ENCODE peak calls at places on chromosomes 1 and 21, in eight cellular contexts. One of them, this sample, is unnamed.

GRCh38 chr1:235854347-235854746 is 12.4 kb downstream of the LYST start:
- DNase-seq in heart left ventricle: no peak
- DNase-seq in fibroblast of mammary gland: no peak
- DNase-seq in left ventricle myocardium inferior: no peak
- DNase-seq in HFF-Myc: no peak
- DNase-seq in adrenal gland: no peak
- DNase-seq in heart right ventricle: no peak
- DNase-seq in A549: no peak
- DNase-seq in this sample: no peak

GRCh38 chr1:209241481-209241880 is 342.0 kb upstream of the CAMK1G start:
- DNase-seq in heart left ventricle: no peak
- DNase-seq in fibroblast of mammary gland: peak
- DNase-seq in left ventricle myocardium inferior: no peak
- DNase-seq in HFF-Myc: no peak
- DNase-seq in adrenal gland: no peak
- DNase-seq in heart right ventricle: no peak
- DNase-seq in A549: no peak
- DNase-seq in this sample: no peak

GRCh38 chr1:53688703-53689102 is 50.3 kb downstream of the GLIS1 start:
- DNase-seq in heart left ventricle: no peak
- DNase-seq in fibroblast of mammary gland: no peak
- DNase-seq in left ventricle myocardium inferior: no peak
- DNase-seq in HFF-Myc: no peak
- DNase-seq in adrenal gland: no peak
- DNase-seq in heart right ventricle: no peak
- DNase-seq in A549: peak
- DNase-seq in this sample: no peak

GRCh38 chr1:94246692-94247145 is 9.3 kb upstream of the ARHGAP29 start:
- DNase-seq in heart left ventricle: no peak
- DNase-seq in fibroblast of mammary gland: no peak
- DNase-seq in left ventricle myocardium inferior: no peak
- DNase-seq in HFF-Myc: no peak
- DNase-seq in adrenal gland: no peak
- DNase-seq in heart right ventricle: no peak
- DNase-seq in A549: no peak
- DNase-seq in this sample: no peak

GRCh38 chr1:101905298-101905794 is 91.4 kb downstream of the OLFM3 start:
- DNase-seq in heart left ventricle: no peak
- DNase-seq in fibroblast of mammary gland: no peak
- DNase-seq in left ventricle myocardium inferior: no peak
- DNase-seq in HFF-Myc: no peak
- DNase-seq in adrenal gland: no peak
- DNase-seq in heart right ventricle: no peak
- DNase-seq in A549: no peak
- DNase-seq in this sample: no peak

GRCh38 chr1:157312270-157312812 is 174.1 kb upstream of the ETV3 start:
- DNase-seq in heart left ventricle: no peak
- DNase-seq in fibroblast of mammary gland: peak
- DNase-seq in left ventricle myocardium inferior: no peak
- DNase-seq in HFF-Myc: peak
- DNase-seq in adrenal gland: no peak
- DNase-seq in heart right ventricle: no peak
- DNase-seq in A549: no peak
- DNase-seq in this sample: no peak

GRCh38 chr1:178151831-178152230 is 57.9 kb downstream of the RASAL2 start:
- DNase-seq in heart left ventricle: no peak
- DNase-seq in fibroblast of mammary gland: no peak
- DNase-seq in left ventricle myocardium inferior: no peak
- DNase-seq in HFF-Myc: no peak
- DNase-seq in adrenal gland: no peak
- DNase-seq in heart right ventricle: no peak
- DNase-seq in A549: no peak
- DNase-seq in this sample: no peak

GRCh38 chr1:233790662-233791371 is 113.7 kb upstream of the SLC35F3 start:
- DNase-seq in heart left ventricle: no peak
- DNase-seq in fibroblast of mammary gland: peak
- DNase-seq in left ventricle myocardium inferior: no peak
- DNase-seq in HFF-Myc: peak
- DNase-seq in adrenal gland: peak
- DNase-seq in heart right ventricle: peak
- DNase-seq in A549: peak
- DNase-seq in this sample: no peak

GRCh38 chr1:172390620-172391491 is 29.6 kb upstream of the C1orf105 start:
- DNase-seq in heart left ventricle: peak
- DNase-seq in fibroblast of mammary gland: peak
- DNase-seq in left ventricle myocardium inferior: no peak
- DNase-seq in HFF-Myc: no peak
- DNase-seq in adrenal gland: peak
- DNase-seq in heart right ventricle: peak
- DNase-seq in A549: no peak
- DNase-seq in this sample: no peak

GRCh38 chr1:230772457-230773395 is 25.5 kb downstream of the CAPN9 start:
- DNase-seq in heart left ventricle: peak
- DNase-seq in fibroblast of mammary gland: peak
- DNase-seq in left ventricle myocardium inferior: peak
- DNase-seq in HFF-Myc: peak
- DNase-seq in adrenal gland: peak
- DNase-seq in heart right ventricle: peak
- DNase-seq in A549: peak
- DNase-seq in this sample: no peak

GRCh38 chr1:185439727-185440415 is 122.8 kb upstream of the IVNS1ABP start:
- DNase-seq in heart left ventricle: peak
- DNase-seq in fibroblast of mammary gland: peak
- DNase-seq in left ventricle myocardium inferior: no peak
- DNase-seq in HFF-Myc: peak
- DNase-seq in adrenal gland: no peak
- DNase-seq in heart right ventricle: no peak
- DNase-seq in A549: peak
- DNase-seq in this sample: no peak

GRCh38 chr1:204573563-204573925 is 57.3 kb downstream of the MDM4 start:
- DNase-seq in heart left ventricle: no peak
- DNase-seq in fibroblast of mammary gland: peak
- DNase-seq in left ventricle myocardium inferior: no peak
- DNase-seq in HFF-Myc: no peak
- DNase-seq in adrenal gland: no peak
- DNase-seq in heart right ventricle: no peak
- DNase-seq in A549: peak
- DNase-seq in this sample: no peak

GRCh38 chr1:156657161-156657970 is 15.4 kb downstream of the BCAN start:
- DNase-seq in heart left ventricle: peak
- DNase-seq in fibroblast of mammary gland: peak
- DNase-seq in left ventricle myocardium inferior: peak
- DNase-seq in HFF-Myc: no peak
- DNase-seq in adrenal gland: peak
- DNase-seq in heart right ventricle: peak
- DNase-seq in A549: peak
- DNase-seq in this sample: peak

GRCh38 chr21:41616063-41616591 is 108.2 kb upstream of the TMPRSS2 start:
- DNase-seq in heart left ventricle: peak
- DNase-seq in fibroblast of mammary gland: peak
- DNase-seq in left ventricle myocardium inferior: no peak
- DNase-seq in HFF-Myc: peak
- DNase-seq in adrenal gland: no peak
- DNase-seq in heart right ventricle: no peak
- DNase-seq in A549: no peak
- DNase-seq in this sample: no peak

GRCh38 chr1:210541680-210542358 is 213.1 kb downstream of the HHAT start:
- DNase-seq in heart left ventricle: no peak
- DNase-seq in fibroblast of mammary gland: no peak
- DNase-seq in left ventricle myocardium inferior: no peak
- DNase-seq in HFF-Myc: no peak
- DNase-seq in adrenal gland: no peak
- DNase-seq in heart right ventricle: no peak
- DNase-seq in A549: peak
- DNase-seq in this sample: no peak

GRCh38 chr1:67746299-67746698 is 61.3 kb downstream of the GADD45A start:
- DNase-seq in heart left ventricle: no peak
- DNase-seq in fibroblast of mammary gland: no peak
- DNase-seq in left ventricle myocardium inferior: no peak
- DNase-seq in HFF-Myc: no peak
- DNase-seq in adrenal gland: no peak
- DNase-seq in heart right ventricle: no peak
- DNase-seq in A549: no peak
- DNase-seq in this sample: no peak

GRCh38 chr1:208004851-208005250 is 93.9 kb upstream of the CD34 start:
- DNase-seq in heart left ventricle: no peak
- DNase-seq in fibroblast of mammary gland: peak
- DNase-seq in left ventricle myocardium inferior: no peak
- DNase-seq in HFF-Myc: no peak
- DNase-seq in adrenal gland: no peak
- DNase-seq in heart right ventricle: no peak
- DNase-seq in A549: no peak
- DNase-seq in this sample: no peak

GRCh38 chr1:59775480-59775879 is 39.3 kb upstream of the HOOK1 start:
- DNase-seq in heart left ventricle: no peak
- DNase-seq in fibroblast of mammary gland: no peak
- DNase-seq in left ventricle myocardium inferior: no peak
- DNase-seq in HFF-Myc: no peak
- DNase-seq in adrenal gland: no peak
- DNase-seq in heart right ventricle: no peak
- DNase-seq in A549: no peak
- DNase-seq in this sample: no peak

GRCh38 chr1:59779949-59780348 is 34.8 kb upstream of the HOOK1 start:
- DNase-seq in heart left ventricle: no peak
- DNase-seq in fibroblast of mammary gland: no peak
- DNase-seq in left ventricle myocardium inferior: no peak
- DNase-seq in HFF-Myc: no peak
- DNase-seq in adrenal gland: no peak
- DNase-seq in heart right ventricle: no peak
- DNase-seq in A549: peak
- DNase-seq in this sample: no peak

GRCh38 chr1:59771361-59771760 is 43.4 kb upstream of the HOOK1 start:
- DNase-seq in heart left ventricle: no peak
- DNase-seq in fibroblast of mammary gland: no peak
- DNase-seq in left ventricle myocardium inferior: no peak
- DNase-seq in HFF-Myc: no peak
- DNase-seq in adrenal gland: no peak
- DNase-seq in heart right ventricle: no peak
- DNase-seq in A549: no peak
- DNase-seq in this sample: no peak

DNA sequence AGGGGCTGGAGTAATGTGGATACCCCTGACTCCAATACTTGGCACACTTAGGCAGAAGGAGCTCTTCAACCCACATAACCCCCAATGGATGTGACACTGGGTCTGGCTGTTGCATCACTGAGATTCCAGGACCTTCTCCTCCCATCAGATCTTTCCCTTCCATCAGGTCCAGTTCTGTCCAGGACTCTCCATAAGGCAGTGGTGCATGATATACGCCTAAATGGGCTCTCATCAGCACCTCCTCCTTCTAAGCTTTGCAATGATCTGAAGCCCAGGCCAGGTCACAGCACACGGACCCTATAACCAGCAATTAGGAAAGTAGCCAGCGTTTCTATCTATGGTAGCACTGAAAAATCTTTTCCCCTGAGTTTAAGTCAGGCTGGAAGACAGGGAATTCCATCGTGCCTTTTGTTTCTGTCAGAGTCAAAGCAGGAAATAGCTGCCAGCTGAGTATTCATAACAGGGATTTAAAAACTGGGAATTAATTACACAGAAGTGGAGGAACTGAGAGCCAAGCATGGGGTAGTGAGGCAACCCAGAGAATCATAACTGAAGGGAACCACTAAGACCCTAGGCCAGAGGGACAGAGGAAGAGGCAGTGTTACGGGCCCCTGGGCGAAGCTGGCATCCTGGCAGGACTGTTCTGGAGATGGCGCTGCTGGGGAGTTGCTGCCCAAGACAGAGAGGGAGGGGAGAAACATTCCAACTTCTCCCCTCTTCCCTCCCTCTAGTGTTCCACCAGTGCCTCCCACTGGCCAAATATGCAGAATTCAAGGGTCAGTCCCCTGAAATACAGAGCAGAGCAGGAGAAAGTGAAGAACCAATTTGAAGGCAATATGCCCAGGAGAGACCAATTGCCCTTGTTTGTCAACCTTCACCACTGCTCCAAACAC is 37.5 kb upstream of the HOOK1 start:
- DNase-seq in heart left ventricle: no peak
- DNase-seq in fibroblast of mammary gland: no peak
- DNase-seq in left ventricle myocardium inferior: no peak
- DNase-seq in HFF-Myc: no peak
- DNase-seq in adrenal gland: no peak
- DNase-seq in heart right ventricle: no peak
- DNase-seq in A549: no peak
- DNase-seq in this sample: no peak
- TF ChIP-seq CTCF in heart left ventricle: no peak
- TF ChIP-seq CTCF in fibroblast of mammary gland: no peak
- TF ChIP-seq CTCF in left ventricle myocardium inferior: no peak
- TF ChIP-seq CTCF in HFF-Myc: peak
- TF ChIP-seq CTCF in adrenal gland: no peak
- TF ChIP-seq CTCF in heart right ventricle: no peak
- TF ChIP-seq CTCF in A549: no peak
- TF ChIP-seq CTCF in this sample: no peak

GRCh38 chr1:216368249-216368648 is 55.0 kb downstream of the USH2A start:
- DNase-seq in heart left ventricle: no peak
- DNase-seq in fibroblast of mammary gland: no peak
- DNase-seq in left ventricle myocardium inferior: no peak
- DNase-seq in HFF-Myc: no peak
- DNase-seq in adrenal gland: no peak
- DNase-seq in heart right ventricle: no peak
- DNase-seq in A549: no peak
- DNase-seq in this sample: no peak
- TF ChIP-seq CTCF in heart left ventricle: no peak
- TF ChIP-seq CTCF in fibroblast of mammary gland: no peak
- TF ChIP-seq CTCF in left ventricle myocardium inferior: no peak
- TF ChIP-seq CTCF in HFF-Myc: no peak
- TF ChIP-seq CTCF in adrenal gland: no peak
- TF ChIP-seq CTCF in heart right ventricle: no peak
- TF ChIP-seq CTCF in A549: no peak
- TF ChIP-seq CTCF in this sample: no peak

GRCh38 chr1:114558548-114558947 is 22.9 kb downstream of the BCAS2 start:
- DNase-seq in heart left ventricle: no peak
- DNase-seq in fibroblast of mammary gland: peak
- DNase-seq in left ventricle myocardium inferior: no peak
- DNase-seq in HFF-Myc: no peak
- DNase-seq in adrenal gland: no peak
- DNase-seq in heart right ventricle: no peak
- DNase-seq in A549: peak
- DNase-seq in this sample: no peak
- TF ChIP-seq CTCF in heart left ventricle: peak
- TF ChIP-seq CTCF in fibroblast of mammary gland: peak
- TF ChIP-seq CTCF in left ventricle myocardium inferior: peak
- TF ChIP-seq CTCF in HFF-Myc: no peak
- TF ChIP-seq CTCF in adrenal gland: peak
- TF ChIP-seq CTCF in heart right ventricle: no peak
- TF ChIP-seq CTCF in A549: peak
- TF ChIP-seq CTCF in this sample: peak

DNA sequence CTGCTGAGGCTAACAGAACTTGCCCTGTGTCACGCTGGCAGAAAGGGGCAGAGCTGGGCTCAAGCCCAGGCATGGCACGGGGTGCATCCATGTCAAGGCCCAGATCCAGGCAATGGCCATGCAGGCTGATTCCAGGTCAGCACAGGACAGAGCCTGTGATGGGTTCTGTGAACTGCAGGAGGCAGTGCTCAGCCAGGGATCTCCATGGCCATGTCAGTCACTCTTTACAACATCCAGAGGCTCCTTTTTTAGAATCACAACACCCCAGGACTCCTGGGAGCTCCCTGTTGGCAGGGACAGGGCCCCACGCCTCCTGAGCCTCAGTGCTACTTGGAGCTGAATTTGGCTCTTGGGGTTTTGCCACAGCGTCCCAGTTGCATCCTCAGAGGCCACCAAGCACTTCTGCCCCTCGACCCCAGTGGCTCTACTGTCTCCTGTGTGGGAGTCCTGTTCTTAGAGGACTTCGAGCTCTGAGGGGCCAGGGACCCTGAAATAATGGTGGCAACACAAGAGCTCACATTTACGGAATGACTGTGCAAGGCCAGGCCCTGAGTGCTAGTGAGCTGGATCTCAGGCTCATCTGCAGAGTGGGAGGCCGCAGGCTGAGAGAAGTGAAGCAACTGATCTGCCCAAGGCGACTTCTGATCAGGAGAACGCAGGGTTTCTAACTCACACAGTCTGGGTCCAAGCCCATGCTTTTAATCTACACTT is 211.5 kb downstream of the TRABD2B start:
- DNase-seq in heart left ventricle: peak
- DNase-seq in fibroblast of mammary gland: no peak
- DNase-seq in left ventricle myocardium inferior: no peak
- DNase-seq in HFF-Myc: no peak
- DNase-seq in adrenal gland: no peak
- DNase-seq in heart right ventricle: peak
- DNase-seq in A549: peak
- DNase-seq in this sample: no peak
- TF ChIP-seq CTCF in heart left ventricle: peak
- TF ChIP-seq CTCF in fibroblast of mammary gland: peak
- TF ChIP-seq CTCF in left ventricle myocardium inferior: peak
- TF ChIP-seq CTCF in HFF-Myc: peak
- TF ChIP-seq CTCF in adrenal gland: peak
- TF ChIP-seq CTCF in heart right ventricle: no peak
- TF ChIP-seq CTCF in A549: no peak
- TF ChIP-seq CTCF in this sample: no peak

This sample was measured in natural killer cell.